ENCODE peak calls at places on chromosomes 2 and 18, in four cellular contexts. F is epithelial cell of prostate; G is CD8-positive, alpha-beta memory T cell; T is lung. N is an unnamed sample.

GRCh38 chr2:974454-974853 is 23.8 kb downstream of the SNTG2 start:
- DNase-seq in G (no peak), F (no peak), T (no peak), N (no peak)

GRCh38 chr18:52046842-52047241 is 293.2 kb upstream of the DCC start:
- DNase-seq in T (no peak), F (no peak), G (no peak), N (no peak)

GRCh38 chr2:1915196-1915595 is 170.9 kb upstream of the PXDN start:
- DNase-seq in F (no peak), G (no peak), T (no peak), N (peak)

GRCh38 chr2:178819992-178820391 is 12.8 kb upstream of the TTN start:
- DNase-seq in T (no peak), F (no peak), G (no peak), N (no peak)

GRCh38 chr2:64134813-64135212 is 9.4 kb downstream of the PELI1 start:
- DNase-seq in F (no peak), T (no peak), G (no peak), N (no peak)

GRCh38 chr2:160920791-160921303 is 239.4 kb upstream of the TANK start:
- DNase-seq in G (no peak), F (no peak), T (no peak), N (no peak)

GRCh38 chr2:190468814-190469569 is 60.8 kb downstream of the MFSD6 start:
- DNase-seq in G (no peak), T (peak), F (peak), N (peak)

GRCh38 chr2:206084870-206085741 is 868 bp downstream of the INO80D start:
- DNase-seq in F (no peak), G (peak), T (peak), N (no peak)

GRCh38 chr2:6186332-6187100 is 494.3 kb downstream of the SOX11 start:
- DNase-seq in F (no peak), T (peak), G (no peak), N (no peak)

GRCh38 chr2:171600126-171600525 is 77.9 kb downstream of the CYBRD1 start:
- DNase-seq in G (no peak), F (no peak), T (no peak), N (no peak)

GRCh38 chr2:225865468-225865867 is 466.0 kb downstream of the NYAP2 start:
- DNase-seq in F (no peak), T (no peak), G (no peak), N (no peak)

GRCh38 chr2:64288321-64288931 is 144.2 kb upstream of the PELI1 start:
- DNase-seq in F (no peak), T (no peak), G (no peak), N (no peak)

GRCh38 chr18:12057419-12058039 is 36.1 kb upstream of the ANKRD62 start:
- DNase-seq in T (peak), G (no peak), F (no peak), N (no peak)

GRCh38 chr2:178397002-178397605 is 53.9 kb downstream of the PRKRA start:
- DNase-seq in G (no peak), T (no peak), F (no peak), N (no peak)

GRCh38 chr2:109493176-109493935 is 120.4 kb downstream of the SEPTIN10 start:
- DNase-seq in G (no peak), F (no peak), T (no peak), N (no peak)

GRCh38 chr2:9599430-9599829 is 31.4 kb downstream of the YWHAQ start:
- DNase-seq in T (no peak), F (no peak), G (no peak), N (no peak)

GRCh38 chr2:220033546-220033945 is 406.1 kb downstream of the SLC4A3 start:
- DNase-seq in G (no peak), F (no peak), T (no peak), N (no peak)

GRCh38 chr2:66494708-66495107 is 59.8 kb downstream of the MEIS1 start:
- DNase-seq in F (peak), T (peak), G (no peak), N (peak)

GRCh38 chr2:54559593-54560145 is 103.5 kb downstream of the SPTBN1 start:
- DNase-seq in G (no peak), F (no peak), T (peak), N (peak)

GRCh38 chr2:129191530-129191929 is 787.9 kb upstream of the RAB6C start:
- DNase-seq in F (no peak), G (no peak), T (no peak), N (no peak)

GRCh38 chr2:55916473-55917049 is 7.0 kb downstream of the EFEMP1 start:
- DNase-seq in G (no peak), F (no peak), T (no peak), N (no peak)

GRCh38 chr18:75607701-75608100 is 180.2 kb upstream of the SMIM21 start:
- DNase-seq in G (no peak), T (no peak), F (no peak), N (no peak)

GRCh38 chr2:52083214-52083613 is 1051.3 kb upstream of the NRXN1 start:
- DNase-seq in G (no peak), F (no peak), T (no peak), N (no peak)

GRCh38 chr2:147092266-147092665 is 752.6 kb upstream of the ACVR2A start:
- DNase-seq in T (no peak), G (no peak), F (no peak), N (no peak)

GRCh38 chr2:37561615-37562569 is 109.5 kb downstream of the CDC42EP3 start:
- DNase-seq in T (no peak), G (no peak), F (peak), N (no peak)

GRCh38 chr18:79422022-79422782 is 26.5 kb downstream of the NFATC1 start:
- DNase-seq in T (no peak), F (no peak), G (no peak), N (no peak)

GRCh38 chr2:46313063-46313462 is 15.9 kb downstream of the EPAS1 start:
- DNase-seq in F (no peak), G (no peak), T (no peak), N (peak)
- H3K27ac ChIP-seq in F (no peak), G (no peak), T (peak), N (peak)

GRCh38 chr18:3218817-3219216 is 951 bp downstream of the MYOM1 start:
- DNase-seq in T (no peak), G (no peak), F (no peak), N (no peak)
- H3K27ac ChIP-seq in T (peak), G (no peak), F (no peak), N (peak)

GRCh38 chr2:12399244-12399643 is 317.5 kb upstream of the TRIB2 start:
- DNase-seq in G (no peak), T (no peak), F (no peak), N (no peak)

GRCh38 chr2:12402440-12403139 is 314.1 kb upstream of the TRIB2 start:
- DNase-seq in F (no peak), T (no peak), G (no peak), N (no peak)

GRCh38 chr2:12400543-12400942 is 316.2 kb upstream of the TRIB2 start:
- DNase-seq in F (no peak), G (no peak), T (no peak), N (no peak)

DNA sequence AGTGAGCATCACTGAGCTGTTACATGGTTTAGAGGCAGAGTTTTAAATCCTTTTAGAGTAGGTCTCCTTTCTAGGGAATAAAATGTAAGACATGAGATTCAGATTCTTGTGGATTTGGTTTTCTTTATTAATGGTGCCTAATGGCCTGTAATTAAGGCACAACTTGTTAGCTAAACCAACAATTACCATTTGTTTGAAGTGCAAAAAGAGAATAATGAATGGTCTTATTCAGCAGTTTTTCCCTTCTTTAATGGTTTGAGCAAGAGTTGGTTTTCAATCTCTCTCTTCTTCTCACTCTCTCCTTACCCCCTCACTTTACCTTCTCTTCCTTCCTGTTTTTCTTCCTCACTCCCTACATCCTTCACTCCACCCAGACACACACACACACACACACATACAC is 312.2 kb upstream of the TRIB2 start:
- DNase-seq in G (no peak), T (no peak), F (no peak), N (no peak)
- H3K27ac ChIP-seq in G (no peak), T (no peak), F (no peak), N (no peak)

GRCh38 chr2:165634855-165635254 is 159.2 kb downstream of the GALNT3 start:
- DNase-seq in G (no peak), F (no peak), T (no peak), N (no peak)
- H3K27ac ChIP-seq in G (no peak), F (peak), T (no peak), N (no peak)

GRCh38 chr2:153873062-153874048 is 1.6 kb downstream of the GALNT13 start:
- DNase-seq in F (no peak), G (no peak), T (no peak), N (no peak)

GRCh38 chr2:153875801-153876466 is 4.2 kb downstream of the GALNT13 start:
- DNase-seq in T (no peak), F (no peak), G (no peak), N (no peak)

GRCh38 chr2:153870308-153870707 is 1.4 kb upstream of the GALNT13 start:
- DNase-seq in F (no peak), G (no peak), T (no peak), N (no peak)

GRCh38 chr2:153871231-153872221 is at the start of gene GALNT13:
- DNase-seq in F (no peak), G (no peak), T (peak), N (no peak)

DNA sequence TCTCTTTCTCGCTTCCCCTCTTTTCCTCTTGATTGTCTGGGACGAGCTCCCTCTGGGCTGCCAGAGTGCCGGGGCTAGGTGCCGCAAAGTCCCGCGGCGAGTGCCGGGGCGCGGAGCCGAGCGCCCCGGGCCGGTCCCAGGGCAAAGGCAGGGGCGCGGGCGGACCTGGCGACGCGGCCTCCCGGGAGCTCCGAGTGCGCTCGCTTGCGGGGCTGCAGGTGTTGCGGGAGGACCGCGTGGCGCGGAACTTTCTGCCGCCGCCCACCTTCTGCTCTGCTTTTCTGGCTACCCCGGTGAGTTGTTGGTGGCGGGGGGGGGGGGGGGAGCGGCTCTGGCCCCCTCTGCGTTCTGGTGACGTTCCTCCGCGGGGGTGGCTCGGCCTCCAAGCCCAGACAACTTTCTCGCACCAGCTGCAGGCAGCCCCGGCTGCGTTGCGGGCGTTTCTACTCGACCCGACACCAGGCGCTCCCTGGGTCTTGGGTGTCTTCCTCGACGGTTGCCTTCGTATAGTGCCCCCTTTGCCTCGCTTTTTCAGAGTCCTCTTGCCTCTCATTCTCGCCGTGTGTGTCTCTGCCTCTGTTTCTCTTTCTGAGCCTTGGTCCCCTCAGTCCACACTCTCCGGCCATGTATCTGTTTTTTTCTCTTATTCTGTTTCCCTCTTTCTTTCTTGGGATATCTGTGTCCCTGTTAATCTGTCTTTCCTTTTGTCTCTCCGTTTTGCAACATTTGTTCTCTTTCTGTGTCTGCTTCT is 764 bp downstream of the GALNT13 start:
- DNase-seq in F (no peak), T (no peak), G (no peak), N (no peak)
- H3K27ac ChIP-seq in F (no peak), T (no peak), G (no peak), N (no peak)

GRCh38 chr2:69978157-69978904 is 16.9 kb upstream of the ASPRV1 start:
- DNase-seq in F (no peak), G (no peak), T (no peak), N (no peak)
- H3K27ac ChIP-seq in F (no peak), G (peak), T (no peak), N (no peak)

N was measured in right atrium auricular region.